ENCODE peak calls at places on chromosomes 16 and 17, in eight cellular contexts. One of them, this sample, is unnamed.

GRCh38 chr17:42676424-42677011 is at the start of gene PLEKHH3:
- DNase-seq in caudate nucleus: no peak
- DNase-seq in T-helper 17 cell: no peak
- DNase-seq in GM13976: no peak
- DNase-seq in naive thymus-derived CD8-positive, alpha-beta T cell: no peak
- DNase-seq in Calu3: no peak
- DNase-seq in bronchial epithelial cell: no peak
- DNase-seq in HT1080: peak; percentile 48
- DNase-seq in this sample: no peak

GRCh38 chr16:9775994-9776393 is 406.2 kb downstream of the GRIN2A start:
- DNase-seq in bronchial epithelial cell: no peak
- DNase-seq in GM13976: no peak
- DNase-seq in caudate nucleus: no peak
- DNase-seq in naive thymus-derived CD8-positive, alpha-beta T cell: no peak
- DNase-seq in HT1080: no peak
- DNase-seq in Calu3: no peak
- DNase-seq in T-helper 17 cell: no peak
- DNase-seq in this sample: no peak

GRCh38 chr17:74754832-74755231 is 6.4 kb downstream of the NHERF1 start:
- DNase-seq in Calu3: no peak
- DNase-seq in GM13976: no peak
- DNase-seq in HT1080: no peak
- DNase-seq in T-helper 17 cell: no peak
- DNase-seq in bronchial epithelial cell: no peak
- DNase-seq in naive thymus-derived CD8-positive, alpha-beta T cell: no peak
- DNase-seq in caudate nucleus: no peak
- DNase-seq in this sample: no peak

GRCh38 chr16:13923703-13924298 is 3.8 kb downstream of the ERCC4 start:
- DNase-seq in naive thymus-derived CD8-positive, alpha-beta T cell: no peak
- DNase-seq in HT1080: peak; percentile 36
- DNase-seq in GM13976: peak; percentile 48
- DNase-seq in caudate nucleus: no peak
- DNase-seq in bronchial epithelial cell: peak; percentile 66
- DNase-seq in T-helper 17 cell: no peak
- DNase-seq in Calu3: no peak
- DNase-seq in this sample: peak; percentile 36

GRCh38 chr17:81397314-81398169 is 2.3 kb downstream of the BAHCC1 start:
- DNase-seq in naive thymus-derived CD8-positive, alpha-beta T cell: no peak
- DNase-seq in GM13976: no peak
- DNase-seq in HT1080: no peak
- DNase-seq in T-helper 17 cell: no peak
- DNase-seq in Calu3: no peak
- DNase-seq in bronchial epithelial cell: no peak
- DNase-seq in caudate nucleus: peak; percentile 44
- DNase-seq in this sample: no peak

GRCh38 chr16:28538733-28539596 is at the start of gene NUPR1:
- DNase-seq in bronchial epithelial cell: peak; percentile 88
- DNase-seq in GM13976: no peak
- DNase-seq in caudate nucleus: peak; percentile 29
- DNase-seq in Calu3: no peak
- DNase-seq in naive thymus-derived CD8-positive, alpha-beta T cell: no peak
- DNase-seq in T-helper 17 cell: no peak
- DNase-seq in HT1080: peak; percentile 67
- DNase-seq in this sample: no peak

GRCh38 chr16:56195151-56195550 is 3.9 kb downstream of the GNAO1 start:
- DNase-seq in naive thymus-derived CD8-positive, alpha-beta T cell: no peak
- DNase-seq in HT1080: no peak
- DNase-seq in caudate nucleus: peak; percentile 31
- DNase-seq in Calu3: no peak
- DNase-seq in T-helper 17 cell: no peak
- DNase-seq in GM13976: no peak
- DNase-seq in bronchial epithelial cell: no peak
- DNase-seq in this sample: no peak

GRCh38 chr17:7221281-7222092 is 1.7 kb downstream of the ACADVL start:
- DNase-seq in caudate nucleus: no peak
- DNase-seq in naive thymus-derived CD8-positive, alpha-beta T cell: no peak
- DNase-seq in GM13976: no peak
- DNase-seq in HT1080: no peak
- DNase-seq in bronchial epithelial cell: no peak
- DNase-seq in Calu3: no peak
- DNase-seq in T-helper 17 cell: no peak
- DNase-seq in this sample: no peak

GRCh38 chr17:73508931-73509605 is 135.2 kb downstream of the SDK2 start:
- DNase-seq in Calu3: no peak
- DNase-seq in bronchial epithelial cell: no peak
- DNase-seq in caudate nucleus: no peak
- DNase-seq in T-helper 17 cell: no peak
- DNase-seq in GM13976: no peak
- DNase-seq in HT1080: no peak
- DNase-seq in naive thymus-derived CD8-positive, alpha-beta T cell: no peak
- DNase-seq in this sample: no peak

This sample was measured in germinal center.